ENCODE peak calls at places on chromosomes 1 and 21, in seven cellular contexts. B, F, G, Z, T, K and M are unnamed samples.

GRCh38 chr1:154352245-154352580 is 26.9 kb downstream of the ATP8B2 start:
- DNase-seq in G (no peak), F (no peak), Z (no peak), T (peak), K (no peak), B (no peak), M (no peak)

GRCh38 chr1:63122051-63122450 is 200.3 kb upstream of the FOXD3 start:
- DNase-seq in T (peak), G (no peak), F (no peak), B (peak), Z (no peak), K (no peak), M (no peak)

GRCh38 chr1:212234431-212235298 is 50.5 kb upstream of the PPP2R5A start:
- DNase-seq in T (peak), B (peak), Z (no peak), K (no peak), G (peak), F (peak), M (no peak)

GRCh38 chr1:159196543-159196942 is 8.1 kb upstream of the ACKR1 start:
- DNase-seq in Z (no peak), B (no peak), K (peak), T (no peak), G (no peak), F (no peak), M (no peak)

GRCh38 chr1:37559080-37559479 is 2.3 kb downstream of the DNALI1 start:
- DNase-seq in K (no peak), B (no peak), T (no peak), G (no peak), Z (no peak), F (no peak), M (no peak)

GRCh38 chr1:200364121-200364759 is 45.6 kb downstream of the ZNF281 start:
- DNase-seq in B (no peak), T (no peak), F (no peak), K (no peak), G (peak), Z (no peak), M (peak)

GRCh38 chr1:21251773-21252471 is 38.3 kb downstream of the ECE1 start:
- DNase-seq in K (no peak), Z (no peak), G (peak), F (peak), T (no peak), B (no peak), M (peak)

GRCh38 chr1:229410692-229411433 is 23.0 kb downstream of the ACTA1 start:
- DNase-seq in G (no peak), T (peak), F (no peak), Z (no peak), B (no peak), K (no peak), M (no peak)

GRCh38 chr1:175317309-175317708 is 124.7 kb upstream of the KIAA0040 start:
- DNase-seq in G (no peak), F (peak), Z (no peak), K (peak), T (no peak), B (peak), M (no peak)

GRCh38 chr1:198681831-198682756 is 43.3 kb downstream of the PTPRC start:
- DNase-seq in G (no peak), Z (peak), K (no peak), F (no peak), T (peak), B (peak), M (peak)

GRCh38 chr1:29708818-29709710 is 472.7 kb downstream of the PTPRU start:
- DNase-seq in T (peak), K (no peak), G (no peak), F (no peak), Z (no peak), B (no peak), M (no peak)

GRCh38 chr1:201028473-201028889 is 5.0 kb upstream of the KIF21B start:
- DNase-seq in B (no peak), K (no peak), T (no peak), G (peak), F (no peak), Z (no peak), M (no peak)

GRCh38 chr1:206030714-206031113 is 7.0 kb upstream of the CTSE start:
- DNase-seq in F (peak), G (peak), B (peak), T (peak), Z (peak), K (peak), M (peak)

GRCh38 chr1:172661107-172661506 is 2.2 kb downstream of the FASLG start:
- DNase-seq in G (no peak), T (no peak), K (no peak), Z (no peak), B (no peak), F (no peak), M (no peak)

GRCh38 chr21:37675202-37675801 is 241.0 kb downstream of the KCNJ6 start:
- DNase-seq in B (peak), K (peak), F (peak), Z (no peak), T (peak), G (no peak), M (peak)

GRCh38 chr21:34933609-34934345 is 115.3 kb downstream of the RUNX1 start:
- DNase-seq in F (no peak), G (no peak), Z (no peak), K (no peak), B (no peak), T (no peak), M (no peak)

GRCh38 chr1:99851850-99852454 is 1.8 kb downstream of the AGL start:
- DNase-seq in K (no peak), T (no peak), Z (no peak), G (no peak), F (no peak), B (no peak), M (no peak)

GRCh38 chr1:99858285-99858684 is 8.1 kb downstream of the AGL start:
- DNase-seq in T (no peak), B (no peak), Z (no peak), G (no peak), K (no peak), F (no peak), M (no peak)

GRCh38 chr1:99858881-99859280 is 8.7 kb downstream of the AGL start:
- DNase-seq in F (no peak), K (no peak), T (no peak), Z (no peak), B (no peak), G (no peak), M (no peak)

GRCh38 chr1:99852648-99853047 is 2.5 kb downstream of the AGL start:
- DNase-seq in Z (no peak), F (no peak), K (no peak), T (no peak), G (no peak), B (no peak), M (no peak)

DNA sequence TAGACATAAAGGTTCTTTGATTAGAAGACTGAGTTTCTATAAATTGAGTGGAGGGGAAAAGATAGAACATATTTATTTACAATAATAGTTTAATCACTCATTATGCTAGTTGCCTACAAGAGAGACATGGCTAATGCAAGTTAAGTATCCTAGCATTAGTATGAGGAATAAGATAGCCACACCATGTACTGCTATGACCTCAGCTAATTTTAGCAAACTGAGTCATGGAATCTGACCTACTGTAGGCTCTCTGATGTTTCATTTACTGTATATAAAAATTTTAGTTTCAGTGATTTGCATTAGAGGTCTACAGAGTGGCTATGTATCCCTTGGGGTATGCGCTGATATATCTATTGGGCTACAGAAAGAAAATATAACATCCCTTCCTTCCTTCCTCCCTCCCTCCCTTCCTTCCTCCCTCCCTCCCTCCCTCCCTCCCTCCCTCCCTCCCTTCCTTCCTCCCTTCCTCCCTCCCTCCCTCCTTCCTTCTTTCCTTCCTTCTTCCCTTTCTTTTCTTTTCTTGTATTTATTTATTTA is 5.8 kb downstream of the AGL start:
- DNase-seq in G (no peak), F (no peak), Z (no peak), B (no peak), T (no peak), K (no peak), M (no peak)
- TF ChIP-seq JUND in G (no peak), F (no peak), Z (no peak), B (no peak), T (no peak), K (no peak), M (no peak)

DNA sequence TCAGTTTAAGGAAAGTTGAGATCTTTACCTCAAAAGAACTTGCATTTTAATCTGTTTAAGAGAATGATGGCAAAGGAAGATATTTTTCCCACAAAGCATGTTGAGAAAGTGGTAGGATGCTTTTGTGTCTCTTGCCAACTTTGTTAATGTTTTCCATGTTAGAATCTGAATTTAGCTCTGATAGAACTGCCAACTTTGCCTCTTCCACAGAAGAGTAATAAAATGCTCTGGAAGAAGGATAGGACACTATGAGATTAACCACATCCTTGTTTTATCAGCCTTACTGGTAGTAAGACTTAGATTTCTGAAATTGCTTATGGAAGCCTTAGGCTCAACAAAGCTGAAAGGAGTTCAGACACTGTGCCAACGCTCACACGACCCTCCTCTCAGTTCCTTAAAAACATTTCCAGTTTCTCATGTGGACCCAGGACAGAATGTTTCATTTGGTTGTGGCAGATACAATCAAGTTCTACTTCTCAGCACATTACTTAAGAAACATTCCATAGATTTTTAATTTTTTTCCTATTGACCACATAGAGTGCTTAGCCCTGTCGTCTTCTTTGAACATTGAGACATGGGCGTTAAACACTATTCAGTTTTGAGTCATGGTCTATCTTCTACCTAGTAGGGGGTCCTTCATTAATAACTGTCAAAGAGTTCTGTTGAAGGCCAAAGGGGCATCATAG is 59.0 kb downstream of the MTR start:
- DNase-seq in F (no peak), Z (no peak), G (no peak), T (no peak), B (no peak), K (no peak), M (no peak)
- TF ChIP-seq JUND in F (no peak), Z (no peak), G (no peak), T (no peak), B (no peak), K (no peak), M (no peak)

DNA sequence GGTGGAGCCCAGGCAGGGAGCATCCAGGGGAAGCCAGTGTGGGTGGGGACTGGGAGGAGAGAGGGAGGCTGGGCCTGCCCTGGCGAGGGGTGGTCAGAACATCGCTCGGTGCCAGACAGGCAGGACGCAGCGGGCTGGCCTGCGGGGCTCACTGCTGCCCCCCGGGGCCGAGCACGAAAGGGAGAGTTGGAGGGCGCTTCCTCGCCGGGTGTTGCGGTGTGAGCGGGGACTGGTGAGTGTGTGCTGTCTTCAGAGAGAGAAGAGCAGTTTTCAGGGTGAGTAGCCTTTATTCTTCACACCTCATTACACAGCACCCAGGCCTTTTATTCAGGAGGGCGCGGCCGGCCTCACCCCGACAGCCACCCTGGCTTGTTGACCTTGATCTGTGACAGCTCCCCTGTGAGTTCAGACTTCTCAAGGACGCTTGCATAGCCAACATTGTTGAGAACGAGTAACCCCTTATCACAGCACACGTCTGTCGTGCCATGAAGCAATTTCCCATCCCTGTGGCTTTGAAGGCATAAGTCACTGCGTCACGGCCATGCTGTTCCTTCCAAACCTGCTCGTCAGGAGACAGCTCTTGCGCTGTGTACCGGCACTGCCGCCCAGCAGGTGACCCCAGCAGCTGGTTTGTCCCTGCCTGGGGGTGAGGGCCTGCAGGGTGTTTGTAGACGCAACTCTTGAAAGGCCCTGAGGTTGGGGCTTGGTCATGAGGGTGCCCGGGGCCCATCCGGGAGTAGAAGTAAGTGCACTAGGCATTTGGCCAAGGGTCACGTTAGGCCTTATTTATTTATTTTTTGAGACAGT is 54.6 kb downstream of the PRKCZ start:
- DNase-seq in K (no peak), G (peak), B (peak), T (peak), Z (no peak), F (no peak), M (peak)
- TF ChIP-seq JUND in K (no peak), G (no peak), B (no peak), T (no peak), Z (no peak), F (no peak), M (no peak)

DNA sequence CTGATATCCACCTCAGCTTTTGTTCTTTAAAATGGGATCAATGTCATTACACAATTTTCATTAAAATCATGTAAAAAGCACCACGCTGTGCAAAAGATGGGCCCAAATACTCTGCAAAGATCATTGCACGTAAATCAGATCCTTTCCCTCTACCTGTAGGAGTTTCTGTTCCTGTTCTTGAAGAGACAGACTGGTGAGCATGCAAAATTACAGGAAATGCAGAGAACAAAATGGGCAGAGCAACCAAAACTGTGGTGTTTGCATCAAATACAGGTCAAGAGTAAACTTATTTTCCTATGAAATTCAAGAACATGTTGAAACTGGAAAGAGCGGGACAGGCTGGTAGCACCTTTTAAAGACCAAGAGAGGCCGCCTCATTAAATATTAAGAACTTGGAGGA is 294.9 kb upstream of the ADGRL2 start:
- DNase-seq in G (no peak), Z (peak), K (no peak), F (no peak), B (no peak), T (no peak), M (no peak)
- TF ChIP-seq JUND in G (no peak), Z (no peak), K (no peak), F (no peak), B (no peak), T (no peak), M (no peak)

GRCh38 chr1:15370781-15371467 is 38.8 kb upstream of the EFHD2 start:
- DNase-seq in T (peak), G (peak), K (no peak), Z (no peak), F (no peak), B (no peak), M (no peak)
- TF ChIP-seq JUND in T (no peak), G (no peak), K (no peak), Z (no peak), F (no peak), B (no peak), M (no peak)

DNA sequence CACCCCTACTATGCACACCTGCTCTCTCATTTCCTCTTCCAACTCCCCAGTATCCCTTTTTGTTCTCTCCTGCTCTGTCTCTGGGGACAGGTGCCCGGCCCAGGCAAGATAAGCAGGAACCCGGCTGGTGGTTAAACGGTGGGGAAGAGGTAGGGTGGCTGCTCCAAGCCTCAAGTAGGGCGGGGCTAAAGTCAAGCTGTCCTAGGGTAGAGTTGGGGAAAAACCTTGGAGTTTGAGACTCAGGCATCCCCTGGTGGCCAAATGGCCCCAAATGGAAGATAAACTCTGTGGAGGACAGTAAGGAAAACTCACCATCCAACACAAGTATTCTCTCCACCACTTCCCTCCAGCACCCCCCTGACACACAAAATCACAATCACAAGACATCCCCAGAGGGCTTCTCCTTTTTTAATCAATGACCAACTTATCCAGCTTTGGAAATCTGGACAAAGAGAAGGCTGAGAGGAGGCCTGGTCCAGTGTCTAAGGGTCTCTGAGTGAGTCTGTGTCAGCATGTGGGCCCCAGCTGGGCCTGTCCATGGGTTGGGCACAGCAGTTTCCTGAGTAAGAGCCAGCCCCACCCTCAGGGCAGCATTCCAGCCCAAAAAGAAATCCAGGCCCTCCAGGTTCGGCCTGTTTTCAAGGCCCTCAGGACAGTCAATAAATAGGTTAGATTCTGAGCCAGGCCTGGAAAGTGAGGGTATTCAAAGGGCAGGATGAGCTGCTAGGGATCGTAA is 9.8 kb downstream of the POMGNT1 start:
- DNase-seq in K (no peak), G (no peak), Z (no peak), T (no peak), B (no peak), F (no peak), M (no peak)
- TF ChIP-seq JUND in K (no peak), G (no peak), Z (no peak), T (no peak), B (no peak), F (no peak), M (no peak)

GRCh38 chr1:197218857-197219256 is 49.2 kb upstream of the CRB1 start:
- DNase-seq in B (no peak), T (no peak), K (no peak), F (no peak), Z (no peak), G (no peak), M (no peak)

GRCh38 chr1:197222025-197222685 is 45.9 kb upstream of the CRB1 start:
- DNase-seq in Z (no peak), F (no peak), K (no peak), T (no peak), G (no peak), B (no peak), M (peak)

GRCh38 chr1:197222780-197223179 is 45.3 kb upstream of the CRB1 start:
- DNase-seq in K (no peak), F (no peak), G (no peak), B (no peak), T (no peak), Z (no peak), M (no peak)

DNA sequence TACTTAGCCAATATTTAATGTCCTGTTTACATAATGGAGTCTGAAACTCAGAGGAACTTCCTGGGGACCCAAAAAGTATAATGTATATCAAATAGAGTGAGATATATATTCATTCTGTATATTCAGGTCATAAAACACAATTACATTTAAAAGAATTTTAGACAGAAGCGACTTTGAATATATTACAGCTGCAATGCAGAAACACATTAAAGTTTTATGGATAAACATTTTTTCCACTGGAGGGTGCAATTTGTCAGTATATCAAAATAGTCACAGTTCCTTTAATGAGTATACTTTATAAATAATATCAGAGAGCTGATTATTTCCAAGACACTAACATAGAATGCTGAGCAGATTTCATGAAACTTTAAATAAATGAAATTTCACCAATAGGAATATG is 43.9 kb upstream of the CRB1 start:
- DNase-seq in G (no peak), F (no peak), T (peak), K (no peak), Z (no peak), B (no peak), M (peak)
- TF ChIP-seq JUND in G (no peak), F (no peak), T (no peak), K (no peak), Z (no peak), B (no peak), M (no peak)

GRCh38 chr1:145981299-145981600 is 15.1 kb downstream of the TXNIP start:
- DNase-seq in T (no peak), K (no peak), G (no peak), Z (no peak), B (no peak), F (no peak), M (no peak)

GRCh38 chr1:145983959-145984830 is 12.2 kb downstream of the TXNIP start:
- DNase-seq in T (no peak), B (no peak), G (no peak), Z (no peak), F (no peak), K (no peak), M (no peak)

GRCh38 chr1:145985129-145985501 is 11.3 kb downstream of the TXNIP start:
- DNase-seq in F (no peak), B (no peak), K (no peak), G (no peak), Z (no peak), T (no peak), M (no peak)

GRCh38 chr1:145982010-145982723 is 14.2 kb downstream of the TXNIP start:
- DNase-seq in G (no peak), T (no peak), B (no peak), Z (no peak), F (no peak), K (no peak), M (no peak)

DNA sequence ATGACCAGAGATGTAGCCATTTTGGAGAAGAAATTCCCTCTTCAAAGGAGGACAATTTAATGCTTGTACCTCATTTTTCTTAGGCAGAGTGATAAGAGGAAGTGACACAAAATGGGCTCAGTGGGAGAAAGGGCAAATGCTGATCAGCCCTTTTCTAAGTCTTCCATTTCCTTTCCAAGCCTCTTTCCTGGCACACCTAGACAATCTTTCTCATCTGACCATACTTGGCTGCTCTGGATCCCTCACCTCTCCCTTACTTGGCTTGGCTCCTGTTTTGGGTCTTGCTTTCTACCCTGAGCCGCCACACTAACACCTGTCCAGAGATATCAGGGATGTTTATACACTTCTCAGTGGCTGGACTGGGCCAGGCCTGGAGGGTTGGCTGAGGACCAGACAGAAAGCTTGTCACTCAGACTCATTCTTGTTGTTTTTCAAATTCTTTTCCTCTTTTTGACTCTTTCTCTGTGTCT is 13.1 kb downstream of the TXNIP start:
- DNase-seq in F (no peak), K (no peak), T (no peak), B (no peak), G (no peak), Z (no peak), M (no peak)
- TF ChIP-seq JUND in F (no peak), K (no peak), T (no peak), B (no peak), G (no peak), Z (no peak), M (no peak)